ENCODE peak calls at places on chromosome 6, in five cellular contexts. W is EL, E is cardiac muscle cell, D is psoas muscle, Y is T-helper 1 cell. U is an unnamed sample.

GRCh38 chr6:106907754-106908153 is 66.8 kb downstream of the CD24 start:
- DNase-seq in W (no peak), D (no peak), Y (no peak), E (no peak), U (no peak)

GRCh38 chr6:41200296-41200900 is 551 bp downstream of the TREML2 start:
- DNase-seq in W (peak; percentile 9), D (no peak), E (peak; percentile 75), Y (peak; percentile 94), U (no peak)

GRCh38 chr6:8131265-8131897 is 29.0 kb upstream of the EEF1E1 start:
- DNase-seq in Y (peak; percentile 17), E (peak; percentile 76), D (no peak), W (peak; percentile 75), U (peak; percentile 70)

GRCh38 chr6:113476937-113477839 is 380.0 kb upstream of the MARCKS start:
- DNase-seq in Y (no peak), E (no peak), D (no peak), W (peak; percentile 54), U (peak; percentile 40)

GRCh38 chr6:125947581-125947980 is 9.0 kb upstream of the HINT3 start:
- DNase-seq in Y (no peak), E (peak; percentile 64), D (no peak), W (peak; percentile 78), U (peak; percentile 49)

GRCh38 chr6:134686071-134686470 is 263.8 kb downstream of the ALDH8A1 start:
- DNase-seq in W (peak; percentile 57), E (no peak), Y (no peak), D (no peak), U (peak; percentile 27)

GRCh38 chr6:42693725-42694323 is 28.6 kb downstream of the PRPH2 start:
- DNase-seq in D (no peak), E (no peak), Y (peak; percentile 26), W (no peak), U (no peak)

GRCh38 chr6:135901776-135902524 is 50.4 kb downstream of the PDE7B start:
- DNase-seq in W (peak; percentile 69), E (peak; percentile 97), Y (peak; percentile 13), D (peak; percentile 24), U (peak; percentile 96)

GRCh38 chr6:41682497-41682961 is 44.3 kb downstream of the MDFI start:
- DNase-seq in D (no peak), Y (no peak), E (no peak), W (no peak), U (no peak)

U was measured in IMR-90.